ENCODE peak calls at places on chromosome 16, in six cellular contexts. E is keratinocyte, M is AG09309, A is fibroblast of lung, X is colonic mucosa, I is RWPE1. W is an unnamed sample.
A peak's percentile ranks its signal among the peaks of the same experiment; 100 is the strongest.

GRCh38 chr16:67458121-67458641 is 22.8 kb downstream of the ATP6V0D1 start:
- DNase-seq in X (peak; percentile 19), A (no peak), E (no peak), M (no peak), I (no peak), W (no peak)

GRCh38 chr16:29813644-29814562 is 1.9 kb downstream of the PRRT2 start:
- DNase-seq in I (no peak), A (no peak), X (no peak), M (no peak), E (no peak), W (no peak)

GRCh38 chr16:85924675-85925074 is 25.7 kb downstream of the IRF8 start:
- DNase-seq in X (no peak), M (no peak), A (peak; percentile 47), I (peak; percentile 75), E (peak; percentile 4), W (no peak)

GRCh38 chr16:77579283-77579985 is 142.9 kb upstream of the NUDT7 start:
- DNase-seq in X (no peak), M (no peak), E (no peak), I (no peak), A (no peak), W (no peak)

GRCh38 chr16:11229906-11230305 is 26.1 kb downstream of the SOCS1 start:
- DNase-seq in I (no peak), M (no peak), X (peak; percentile 79), A (no peak), E (no peak), W (no peak)

GRCh38 chr16:11205754-11206459 is 50.1 kb downstream of the SOCS1 start:
- DNase-seq in A (peak; percentile 19), X (peak; percentile 53), I (no peak), M (no peak), E (no peak), W (no peak)

GRCh38 chr16:86481607-86482006 is 28.7 kb upstream of the FOXF1 start:
- DNase-seq in I (no peak), X (no peak), A (no peak), E (no peak), M (no peak), W (no peak)

GRCh38 chr16:51392651-51393187 is 241.6 kb upstream of the SALL1 start:
- DNase-seq in I (no peak), E (no peak), M (peak; percentile 80), X (peak; percentile 17), A (peak; percentile 86), W (no peak)

GRCh38 chr16:25198021-25198420 is 18.7 kb upstream of the AQP8 start:
- DNase-seq in X (no peak), A (no peak), E (peak; percentile 13), I (peak; percentile 12), M (no peak), W (no peak)

GRCh38 chr16:85998178-85998867 is 99.4 kb downstream of the IRF8 start:
- DNase-seq in E (no peak), A (no peak), M (no peak), I (no peak), X (no peak), W (no peak)

GRCh38 chr16:14095883-14096551 is 24.9 kb downstream of the MRTFB start:
- DNase-seq in M (no peak), A (peak; percentile 64), E (no peak), X (no peak), I (no peak), W (no peak)

GRCh38 chr16:5042574-5043171 is 8.9 kb upstream of the NAGPA start:
- DNase-seq in E (no peak), X (no peak), A (peak; percentile 67), M (no peak), I (no peak), W (peak; percentile 4)

GRCh38 chr16:48687421-48688038 is 77.5 kb upstream of the N4BP1 start:
- DNase-seq in A (peak; percentile 47), E (peak; percentile 2), M (peak; percentile 16), X (peak; percentile 42), I (peak; percentile 82), W (no peak)

GRCh38 chr16:53036066-53036465 is 16.6 kb downstream of the CHD9NB start:
- DNase-seq in M (no peak), I (no peak), A (no peak), X (no peak), E (no peak), W (no peak)

GRCh38 chr16:87044031-87044380 is 273.2 kb downstream of the C16orf95 start:
- DNase-seq in A (peak; percentile 42), M (no peak), X (no peak), E (no peak), I (no peak), W (no peak)

GRCh38 chr16:12862327-12862726 is 39.1 kb upstream of the SHISA9 start:
- DNase-seq in X (no peak), E (no peak), I (no peak), A (no peak), M (no peak), W (no peak)

GRCh38 chr16:10979717-10980601 is 35.6 kb downstream of the CLEC16A start:
- DNase-seq in X (peak; percentile 24), E (no peak), I (peak; percentile 54), M (no peak), A (peak; percentile 53), W (no peak)

GRCh38 chr16:13907431-13907830 is 12.5 kb upstream of the ERCC4 start:
- DNase-seq in M (no peak), A (no peak), X (no peak), I (no peak), E (no peak), W (no peak)

GRCh38 chr16:46620265-46621005 is 744 bp downstream of the SHCBP1 start:
- DNase-seq in M (no peak), I (no peak), A (peak; percentile 24), X (peak; percentile 49), E (no peak), W (no peak)

GRCh38 chr16:86107190-86107589 is 208.2 kb downstream of the IRF8 start:
- DNase-seq in A (no peak), X (no peak), I (no peak), E (no peak), M (no peak), W (no peak)

GRCh38 chr16:81823111-81823510 is 44.0 kb downstream of the PLCG2 start:
- DNase-seq in M (no peak), I (no peak), E (no peak), A (no peak), X (peak; percentile 28), W (peak; percentile 71)

GRCh38 chr16:85372627-85373372 is 240.3 kb upstream of the GSE1 start:
- DNase-seq in X (peak; percentile 47), I (peak; percentile 46), E (no peak), A (peak; percentile 84), M (peak; percentile 58), W (peak; percentile 75)

DNA sequence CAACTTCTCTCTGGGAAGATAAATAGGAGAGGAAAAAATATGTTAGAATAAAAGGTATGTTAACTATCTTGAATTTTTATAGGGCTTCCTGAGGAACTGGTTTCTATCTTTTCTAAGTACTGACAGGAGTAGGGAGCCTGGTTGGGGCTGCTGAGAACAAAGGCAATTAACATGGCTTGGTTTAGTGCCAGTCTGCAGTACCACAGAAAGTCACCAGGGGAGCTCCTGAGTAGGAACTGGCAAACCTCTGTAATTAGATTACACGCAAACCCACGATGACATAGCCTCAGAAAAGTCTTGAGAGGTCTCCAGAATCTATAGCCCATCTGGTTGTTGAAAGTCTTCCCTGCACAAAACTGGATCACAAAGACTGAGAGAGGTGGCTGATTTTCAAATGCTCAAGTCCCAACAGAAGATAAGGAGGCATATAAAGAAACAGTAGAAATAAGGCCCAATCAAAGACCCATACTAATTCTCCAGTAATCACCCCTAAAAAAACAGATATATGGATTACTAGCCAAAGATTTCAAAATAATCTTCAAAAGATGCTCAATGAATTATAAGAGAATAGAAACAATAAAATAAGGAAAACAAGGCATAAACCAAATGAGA is 11.7 kb upstream of the CNTNAP4 start:
- DNase-seq in M (no peak), E (no peak), I (peak; percentile 8), A (peak; percentile 0), X (peak; percentile 47), W (no peak)
- TF ChIP-seq CTCF in M (no peak), E (peak; percentile 30), I (peak; percentile 62), A (no peak), X (peak; percentile 34), W (no peak)

DNA sequence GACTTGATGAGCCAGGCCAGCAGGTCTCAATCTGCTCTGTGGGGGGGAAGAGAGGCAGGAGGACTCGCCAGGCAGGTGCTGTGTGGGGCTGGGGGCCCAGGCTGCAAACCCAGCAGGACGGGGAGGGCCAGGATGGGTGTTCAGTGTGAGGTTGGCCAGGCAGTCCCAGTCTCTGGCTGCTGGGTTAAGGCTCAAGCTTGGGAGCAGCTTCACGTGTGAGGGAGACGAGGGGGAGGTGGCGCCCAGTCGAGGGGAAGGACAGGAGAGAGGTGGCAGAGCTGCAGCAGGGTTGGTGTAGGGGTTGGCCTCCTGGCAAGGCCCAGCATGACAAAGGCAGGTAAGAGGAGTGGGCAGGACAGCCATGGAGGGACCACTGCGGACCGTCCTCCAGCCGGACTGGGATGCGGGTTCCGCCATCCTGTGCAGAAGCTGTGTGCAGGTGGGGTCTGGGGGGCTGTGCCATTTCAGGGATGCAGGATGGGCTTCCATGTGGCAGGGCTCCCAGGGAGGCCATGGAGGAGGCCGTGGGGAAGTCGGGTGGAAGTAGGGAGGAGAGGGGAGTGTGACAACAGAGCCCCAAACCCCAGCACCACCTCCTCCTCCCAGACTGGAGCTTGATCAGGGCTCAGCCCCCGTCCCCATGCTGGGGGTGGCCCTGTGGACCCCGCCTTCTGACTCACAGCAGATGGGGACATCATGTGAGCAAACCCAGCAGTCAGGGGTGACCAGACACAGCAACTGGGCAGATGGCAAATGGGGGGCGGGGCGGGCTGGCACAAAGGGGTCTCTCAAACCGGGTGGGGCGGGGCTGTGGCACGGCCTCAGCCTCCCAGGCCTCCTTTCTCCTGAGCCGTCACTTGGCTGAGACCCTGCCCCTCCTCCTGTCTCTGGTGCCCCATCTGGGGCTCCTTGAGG is 2.8 kb downstream of the ADGRG1 start:
- DNase-seq in X (no peak), M (no peak), A (no peak), I (no peak), E (no peak), W (no peak)
- TF ChIP-seq CTCF in X (no peak), M (no peak), A (no peak), I (no peak), E (no peak), W (no peak)

GRCh38 chr16:62254847-62255246 is 218.6 kb upstream of the CDH8 start:
- DNase-seq in M (no peak), A (no peak), I (peak; percentile 20), X (no peak), E (peak; percentile 74), W (no peak)

GRCh38 chr16:62261760-62262159 is 225.5 kb upstream of the CDH8 start:
- DNase-seq in M (no peak), E (no peak), I (no peak), A (no peak), X (no peak), W (no peak)

GRCh38 chr16:62253926-62254325 is 217.7 kb upstream of the CDH8 start:
- DNase-seq in I (peak; percentile 63), A (no peak), E (peak; percentile 76), X (no peak), M (no peak), W (no peak)

DNA sequence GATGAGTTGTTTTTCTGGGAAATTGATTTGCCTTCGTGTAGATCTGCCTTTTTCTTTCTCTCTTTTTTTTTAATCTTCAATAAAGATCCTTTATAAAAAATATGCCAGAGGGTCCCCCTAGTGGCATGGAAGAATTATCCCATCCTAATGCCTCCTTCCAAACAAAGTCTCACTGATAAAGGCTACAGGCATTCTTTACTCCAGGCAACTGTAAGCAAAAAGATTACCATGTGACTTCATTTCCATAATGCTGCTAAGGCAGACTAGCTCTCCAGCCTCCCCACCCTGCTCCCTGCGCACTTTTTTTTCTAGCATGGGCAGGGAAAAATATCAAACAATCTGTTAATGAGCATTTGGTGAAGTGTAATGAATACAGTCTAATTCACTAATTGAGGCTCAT is 220.2 kb upstream of the CDH8 start:
- DNase-seq in A (peak; percentile 6), X (no peak), M (no peak), E (peak; percentile 15), I (peak; percentile 45), W (no peak)
- TF ChIP-seq CTCF in A (no peak), X (no peak), M (no peak), E (peak; percentile 53), I (peak; percentile 30), W (no peak)

GRCh38 chr16:73793286-73793685 is 503.3 kb upstream of the PSMD7 start:
- DNase-seq in A (no peak), X (no peak), I (no peak), M (no peak), E (no peak), W (no peak)
- TF ChIP-seq CTCF in A (no peak), X (no peak), I (no peak), M (no peak), E (no peak), W (no peak)